ENCODE peak calls at places on chromosomes 12 and 14, in seven cellular contexts. W is fibroblast of the conjunctiva, F is NCI-H774, N is NCI-H524 treated with DMSO at 0.1 percent for 48 hours, V is tibial artery, C is substantia nigra, H is T-helper 9 cell. P is an unnamed sample.

GRCh38 chr12:122411537-122411936 is 10.9 kb downstream of the CLIP1 start:
- DNase-seq in N (no peak), H (no peak), W (no peak), C (no peak), F (no peak), V (no peak), P (no peak)

GRCh38 chr12:19915392-19916192 is 452.7 kb upstream of the PDE3A start:
- DNase-seq in C (no peak), W (peak), H (no peak), N (no peak), V (no peak), F (peak), P (no peak)

GRCh38 chr14:64118892-64119291 is 175.3 kb downstream of the ESR2 start:
- DNase-seq in W (no peak), V (no peak), N (no peak), C (no peak), H (no peak), F (no peak), P (no peak)

GRCh38 chr14:78164226-78164853 is 5.8 kb upstream of the NRXN3 start:
- DNase-seq in N (peak), V (no peak), C (no peak), W (no peak), H (no peak), F (peak), P (no peak)

GRCh38 chr12:92147491-92147890 is 1.8 kb upstream of the BTG1 start:
- DNase-seq in V (no peak), W (no peak), N (no peak), C (no peak), F (no peak), H (no peak), P (no peak)

GRCh38 chr12:6828671-6829531 is 694 bp downstream of the P3H3 start:
- DNase-seq in N (no peak), C (no peak), V (no peak), W (no peak), F (peak), H (peak), P (no peak)

GRCh38 chr14:74571901-74572828 is 39.9 kb downstream of the LTBP2 start:
- DNase-seq in H (no peak), N (peak), W (peak), F (no peak), V (no peak), C (no peak), P (peak)

GRCh38 chr14:72476657-72477499 is 417.0 kb downstream of the DPF3 start:
- DNase-seq in F (no peak), H (peak), C (no peak), W (no peak), V (no peak), N (no peak), P (peak)

GRCh38 chr12:75704664-75705063 is 193.3 kb upstream of the KRR1 start:
- DNase-seq in C (no peak), N (no peak), F (no peak), V (no peak), H (no peak), W (no peak), P (no peak)

GRCh38 chr14:64812412-64812811 is 67.3 kb downstream of the SPTB start:
- DNase-seq in C (no peak), F (peak), N (no peak), V (no peak), W (no peak), H (peak), P (peak)

GRCh38 chr14:58815046-58815701 is 177.4 kb downstream of the DACT1 start:
- DNase-seq in C (no peak), W (no peak), H (no peak), N (no peak), V (no peak), F (no peak), P (no peak)

GRCh38 chr14:77485901-77486678 is 12.5 kb downstream of the ISM2 start:
- DNase-seq in W (no peak), H (no peak), F (no peak), C (no peak), N (no peak), V (no peak), P (peak)

GRCh38 chr14:91078095-91078737 is 17.8 kb upstream of the RPS6KA5 start:
- DNase-seq in H (no peak), W (no peak), V (no peak), C (no peak), F (no peak), N (no peak), P (no peak)

GRCh38 chr12:103833095-103833777 is 7.8 kb downstream of the NT5DC3 start:
- DNase-seq in W (no peak), C (no peak), H (no peak), V (no peak), F (no peak), N (no peak), P (no peak)

GRCh38 chr12:2959194-2959507 is at the start of gene TEAD4:
- DNase-seq in C (no peak), H (no peak), F (peak), W (no peak), N (no peak), V (no peak), P (no peak)

GRCh38 chr12:107912421-107913004 is 138.0 kb downstream of the ASCL4 start:
- DNase-seq in F (peak), W (no peak), N (no peak), C (peak), H (peak), V (no peak), P (peak)

GRCh38 chr12:67388331-67389163 is 119.4 kb downstream of the CAND1 start:
- DNase-seq in N (no peak), H (no peak), V (no peak), F (no peak), C (no peak), W (no peak), P (no peak)